ENCODE peak calls at places on chromosomes 16 and 17, in ten cellular contexts. One of them, this sample, is unnamed.

GRCh38 chr16:81873843-81874752 is 95.0 kb downstream of the PLCG2 start:
- DNase-seq in cardiac fibroblast: peak
- DNase-seq in uterus: peak
- DNase-seq in heart left ventricle: peak
- DNase-seq in ovary: no peak
- DNase-seq in nephron progenitor cell: peak
- DNase-seq in AG09309: no peak
- DNase-seq in BJ: no peak
- DNase-seq in body of pancreas: peak
- DNase-seq in GM10248: peak
- DNase-seq in this sample: no peak

GRCh38 chr17:35089846-35090193 is 26.3 kb upstream of the RFFL start:
- DNase-seq in cardiac fibroblast: peak
- DNase-seq in uterus: peak
- DNase-seq in heart left ventricle: no peak
- DNase-seq in ovary: no peak
- DNase-seq in nephron progenitor cell: no peak
- DNase-seq in AG09309: no peak
- DNase-seq in BJ: no peak
- DNase-seq in body of pancreas: no peak
- DNase-seq in GM10248: no peak
- DNase-seq in this sample: no peak

GRCh38 chr17:28381141-28381825 is 9.8 kb downstream of the SARM1 start:
- DNase-seq in cardiac fibroblast: no peak
- DNase-seq in uterus: no peak
- DNase-seq in heart left ventricle: no peak
- DNase-seq in ovary: no peak
- DNase-seq in nephron progenitor cell: peak
- DNase-seq in AG09309: no peak
- DNase-seq in BJ: no peak
- DNase-seq in body of pancreas: no peak
- DNase-seq in GM10248: peak
- DNase-seq in this sample: no peak

GRCh38 chr17:83050651-83051422 is 28.6 kb upstream of the METRNL start:
- DNase-seq in cardiac fibroblast: no peak
- DNase-seq in uterus: no peak
- DNase-seq in heart left ventricle: no peak
- DNase-seq in ovary: peak
- DNase-seq in nephron progenitor cell: no peak
- DNase-seq in AG09309: no peak
- DNase-seq in BJ: no peak
- DNase-seq in body of pancreas: peak
- DNase-seq in GM10248: no peak
- DNase-seq in this sample: no peak

GRCh38 chr17:73492802-73493139 is 151.5 kb downstream of the SDK2 start:
- DNase-seq in cardiac fibroblast: no peak
- DNase-seq in uterus: no peak
- DNase-seq in heart left ventricle: no peak
- DNase-seq in ovary: no peak
- DNase-seq in nephron progenitor cell: no peak
- DNase-seq in AG09309: no peak
- DNase-seq in BJ: no peak
- DNase-seq in body of pancreas: no peak
- DNase-seq in GM10248: no peak
- DNase-seq in this sample: no peak

GRCh38 chr17:9356488-9356911 is 219.1 kb downstream of the STX8 start:
- DNase-seq in cardiac fibroblast: peak
- DNase-seq in uterus: no peak
- DNase-seq in heart left ventricle: peak
- DNase-seq in ovary: no peak
- DNase-seq in nephron progenitor cell: peak
- DNase-seq in AG09309: no peak
- DNase-seq in BJ: no peak
- DNase-seq in body of pancreas: no peak
- DNase-seq in GM10248: no peak
- DNase-seq in this sample: no peak

GRCh38 chr16:5077304-5077703 is 5.7 kb downstream of the ALG1 start:
- DNase-seq in cardiac fibroblast: no peak
- DNase-seq in uterus: no peak
- DNase-seq in heart left ventricle: no peak
- DNase-seq in ovary: no peak
- DNase-seq in nephron progenitor cell: no peak
- DNase-seq in AG09309: no peak
- DNase-seq in BJ: no peak
- DNase-seq in body of pancreas: no peak
- DNase-seq in GM10248: no peak
- DNase-seq in this sample: no peak

GRCh38 chr16:75288596-75289120 is 37.2 kb upstream of the BCAR1 start:
- DNase-seq in cardiac fibroblast: no peak
- DNase-seq in uterus: no peak
- DNase-seq in heart left ventricle: peak
- DNase-seq in ovary: no peak
- DNase-seq in nephron progenitor cell: no peak
- DNase-seq in AG09309: no peak
- DNase-seq in BJ: no peak
- DNase-seq in body of pancreas: no peak
- DNase-seq in GM10248: no peak
- DNase-seq in this sample: no peak

GRCh38 chr17:50661795-50662391 is 27.2 kb downstream of the ABCC3 start:
- DNase-seq in cardiac fibroblast: peak
- DNase-seq in uterus: peak
- DNase-seq in heart left ventricle: no peak
- DNase-seq in ovary: no peak
- DNase-seq in nephron progenitor cell: no peak
- DNase-seq in AG09309: peak
- DNase-seq in BJ: peak
- DNase-seq in body of pancreas: peak
- DNase-seq in GM10248: no peak
- DNase-seq in this sample: no peak

GRCh38 chr17:40432864-40433528 is 10.3 kb upstream of the IGFBP4 start:
- DNase-seq in cardiac fibroblast: peak
- DNase-seq in uterus: peak
- DNase-seq in heart left ventricle: peak
- DNase-seq in ovary: no peak
- DNase-seq in nephron progenitor cell: no peak
- DNase-seq in AG09309: no peak
- DNase-seq in BJ: no peak
- DNase-seq in body of pancreas: no peak
- DNase-seq in GM10248: no peak
- DNase-seq in this sample: no peak

GRCh38 chr17:47013341-47013740 is 34.3 kb upstream of the RPRML start:
- DNase-seq in cardiac fibroblast: no peak
- DNase-seq in uterus: no peak
- DNase-seq in heart left ventricle: no peak
- DNase-seq in ovary: no peak
- DNase-seq in nephron progenitor cell: no peak
- DNase-seq in AG09309: no peak
- DNase-seq in BJ: no peak
- DNase-seq in body of pancreas: no peak
- DNase-seq in GM10248: no peak
- DNase-seq in this sample: no peak

GRCh38 chr17:46727572-46728348 is 90.7 kb downstream of the WNT3 start:
- DNase-seq in cardiac fibroblast: peak
- DNase-seq in uterus: no peak
- DNase-seq in heart left ventricle: no peak
- DNase-seq in ovary: no peak
- DNase-seq in nephron progenitor cell: no peak
- DNase-seq in AG09309: peak
- DNase-seq in BJ: peak
- DNase-seq in body of pancreas: no peak
- DNase-seq in GM10248: no peak
- DNase-seq in this sample: no peak

GRCh38 chr16:4743217-4743897 is 9.0 kb downstream of the DNAAF8 start:
- DNase-seq in cardiac fibroblast: no peak
- DNase-seq in uterus: no peak
- DNase-seq in heart left ventricle: no peak
- DNase-seq in ovary: no peak
- DNase-seq in nephron progenitor cell: no peak
- DNase-seq in AG09309: no peak
- DNase-seq in BJ: no peak
- DNase-seq in body of pancreas: no peak
- DNase-seq in GM10248: no peak
- DNase-seq in this sample: no peak

GRCh38 chr17:43732961-43733360 is 25.6 kb downstream of the SOST start:
- DNase-seq in cardiac fibroblast: peak
- DNase-seq in uterus: no peak
- DNase-seq in heart left ventricle: no peak
- DNase-seq in ovary: no peak
- DNase-seq in nephron progenitor cell: no peak
- DNase-seq in AG09309: peak
- DNase-seq in BJ: no peak
- DNase-seq in body of pancreas: no peak
- DNase-seq in GM10248: no peak
- DNase-seq in this sample: no peak

GRCh38 chr17:18261146-18261515 is 669 bp downstream of the MIEF2 start:
- DNase-seq in cardiac fibroblast: peak
- DNase-seq in uterus: peak
- DNase-seq in heart left ventricle: peak
- DNase-seq in ovary: peak
- DNase-seq in nephron progenitor cell: no peak
- DNase-seq in AG09309: no peak
- DNase-seq in BJ: no peak
- DNase-seq in body of pancreas: peak
- DNase-seq in GM10248: peak
- DNase-seq in this sample: no peak

DNA sequence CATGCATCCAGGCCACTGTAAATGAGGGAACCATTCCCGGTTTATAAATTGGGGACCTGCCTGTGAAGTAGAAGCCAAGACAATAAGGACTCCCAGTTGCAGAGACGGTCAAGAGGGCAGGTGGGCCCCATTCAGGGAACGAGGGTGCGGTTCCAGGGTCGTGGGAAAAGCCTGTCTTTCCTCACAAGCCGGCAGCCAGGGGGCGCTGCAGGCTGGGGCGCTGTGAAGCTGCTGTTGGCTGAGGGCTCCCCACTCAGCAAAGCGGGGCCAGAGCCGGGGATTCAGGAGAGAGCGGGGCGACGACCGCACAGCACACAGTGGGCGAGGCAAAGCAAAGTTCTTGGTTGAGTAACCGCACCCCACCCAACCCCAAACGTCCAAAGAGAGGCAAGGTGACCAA is 24.9 kb downstream of the CDRT15 start:
- DNase-seq in cardiac fibroblast: peak
- DNase-seq in uterus: no peak
- DNase-seq in heart left ventricle: peak
- DNase-seq in ovary: no peak
- DNase-seq in nephron progenitor cell: no peak
- DNase-seq in AG09309: no peak
- DNase-seq in BJ: no peak
- DNase-seq in body of pancreas: no peak
- DNase-seq in GM10248: peak
- DNase-seq in this sample: no peak
- TF ChIP-seq CTCF in cardiac fibroblast: peak
- TF ChIP-seq CTCF in uterus: no peak
- TF ChIP-seq CTCF in heart left ventricle: peak
- TF ChIP-seq CTCF in ovary: no peak
- TF ChIP-seq CTCF in nephron progenitor cell: no peak
- TF ChIP-seq CTCF in AG09309: peak
- TF ChIP-seq CTCF in BJ: peak
- TF ChIP-seq CTCF in body of pancreas: peak
- TF ChIP-seq CTCF in GM10248: peak
- TF ChIP-seq CTCF in this sample: no peak

DNA sequence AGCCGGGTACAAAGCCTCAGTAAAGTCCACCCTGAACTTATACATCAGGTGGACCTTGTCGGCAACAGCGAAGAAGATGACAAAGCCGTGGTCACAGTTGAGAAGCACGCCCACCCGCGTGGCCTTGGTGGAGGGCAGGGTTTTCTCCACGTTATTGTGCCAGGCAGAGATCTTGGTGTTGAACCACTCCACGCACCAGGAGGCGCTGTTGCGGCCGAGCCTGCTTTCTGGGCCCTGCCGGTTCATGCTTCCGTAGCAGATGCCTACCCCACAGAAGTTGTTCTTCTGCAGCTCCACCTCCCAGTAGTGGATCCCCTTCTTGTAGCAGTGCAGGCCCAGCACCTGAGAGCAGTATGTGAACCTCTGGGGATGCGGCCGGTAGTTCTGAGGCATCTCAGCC is 22.1 kb downstream of the TRIM25 start:
- DNase-seq in cardiac fibroblast: peak
- DNase-seq in uterus: no peak
- DNase-seq in heart left ventricle: no peak
- DNase-seq in ovary: no peak
- DNase-seq in nephron progenitor cell: peak
- DNase-seq in AG09309: no peak
- DNase-seq in BJ: no peak
- DNase-seq in body of pancreas: peak
- DNase-seq in GM10248: no peak
- DNase-seq in this sample: no peak
- TF ChIP-seq CTCF in cardiac fibroblast: peak
- TF ChIP-seq CTCF in uterus: no peak
- TF ChIP-seq CTCF in heart left ventricle: no peak
- TF ChIP-seq CTCF in ovary: no peak
- TF ChIP-seq CTCF in nephron progenitor cell: no peak
- TF ChIP-seq CTCF in AG09309: peak
- TF ChIP-seq CTCF in BJ: peak
- TF ChIP-seq CTCF in body of pancreas: peak
- TF ChIP-seq CTCF in GM10248: no peak
- TF ChIP-seq CTCF in this sample: peak

GRCh38 chr16:69481901-69482341 is 57.5 kb downstream of the CYB5B start:
- DNase-seq in cardiac fibroblast: peak
- DNase-seq in uterus: peak
- DNase-seq in heart left ventricle: peak
- DNase-seq in ovary: peak
- DNase-seq in nephron progenitor cell: no peak
- DNase-seq in AG09309: no peak
- DNase-seq in BJ: no peak
- DNase-seq in body of pancreas: peak
- DNase-seq in GM10248: no peak
- DNase-seq in this sample: no peak
- TF ChIP-seq CTCF in cardiac fibroblast: peak
- TF ChIP-seq CTCF in uterus: no peak
- TF ChIP-seq CTCF in heart left ventricle: no peak
- TF ChIP-seq CTCF in ovary: no peak
- TF ChIP-seq CTCF in nephron progenitor cell: no peak
- TF ChIP-seq CTCF in AG09309: no peak
- TF ChIP-seq CTCF in BJ: peak
- TF ChIP-seq CTCF in body of pancreas: no peak
- TF ChIP-seq CTCF in GM10248: no peak
- TF ChIP-seq CTCF in this sample: no peak

DNA sequence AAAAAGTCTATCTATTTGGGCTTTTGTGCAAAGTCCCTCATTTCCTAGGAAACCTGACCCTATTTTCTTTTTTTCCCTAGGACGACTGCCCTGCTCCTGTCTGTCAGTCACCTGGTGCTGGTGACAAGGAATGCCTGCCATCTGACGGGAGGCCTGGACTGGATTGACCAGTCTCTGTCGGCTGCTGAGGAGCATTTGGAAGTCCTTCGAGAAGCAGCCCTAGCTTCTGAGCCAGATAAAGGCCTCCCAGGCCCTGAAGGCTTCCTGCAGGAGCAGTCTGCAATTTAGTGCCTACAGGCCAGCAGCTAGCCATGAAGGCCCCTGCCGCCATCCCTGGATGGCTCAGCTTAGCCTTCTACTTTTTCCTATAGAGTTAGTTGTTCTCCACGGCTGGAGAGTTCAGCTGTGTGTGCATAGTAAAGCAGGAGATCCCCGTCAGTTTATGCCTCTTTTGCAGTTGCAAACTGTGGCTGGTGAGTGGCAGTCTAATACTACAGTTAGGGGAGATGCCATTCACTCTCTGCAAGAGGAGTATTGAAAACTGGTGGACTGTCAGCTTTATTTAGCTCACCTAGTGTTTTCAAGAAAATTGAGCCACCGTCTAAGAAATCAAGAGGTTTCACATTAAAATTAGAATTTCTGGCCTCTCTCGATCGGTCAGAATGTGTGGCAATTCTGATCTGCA is 12.9 kb downstream of the TMEM98 start:
- DNase-seq in cardiac fibroblast: no peak
- DNase-seq in uterus: no peak
- DNase-seq in heart left ventricle: no peak
- DNase-seq in ovary: no peak
- DNase-seq in nephron progenitor cell: no peak
- DNase-seq in AG09309: no peak
- DNase-seq in BJ: no peak
- DNase-seq in body of pancreas: no peak
- DNase-seq in GM10248: no peak
- DNase-seq in this sample: no peak
- TF ChIP-seq CTCF in cardiac fibroblast: no peak
- TF ChIP-seq CTCF in uterus: no peak
- TF ChIP-seq CTCF in heart left ventricle: no peak
- TF ChIP-seq CTCF in ovary: no peak
- TF ChIP-seq CTCF in nephron progenitor cell: no peak
- TF ChIP-seq CTCF in AG09309: no peak
- TF ChIP-seq CTCF in BJ: no peak
- TF ChIP-seq CTCF in body of pancreas: peak
- TF ChIP-seq CTCF in GM10248: no peak
- TF ChIP-seq CTCF in this sample: no peak